ENCODE peak calls at places on chromosome 18, in six cellular contexts. E is ovary, K is BJ, G is fibroblast of gingiva, W is IMR-90, M is fibroblast of lung. I is an unnamed sample.

GRCh38 chr18:13246591-13246990 is 28.0 kb downstream of the LDLRAD4 start:
- DNase-seq in E (no peak), W (no peak), M (no peak), K (no peak), G (no peak), I (no peak)

GRCh38 chr18:61587865-61588264 is 254.6 kb downstream of the CDH20 start:
- DNase-seq in E (no peak), G (no peak), M (no peak), K (no peak), W (no peak), I (no peak)

GRCh38 chr18:76960528-76961035 is 138.2 kb downstream of the ZNF236 start:
- DNase-seq in E (no peak), G (no peak), M (no peak), K (no peak), W (no peak), I (no peak)

GRCh38 chr18:48913201-48913600 is 37.6 kb downstream of the SMAD7 start:
- DNase-seq in K (no peak), G (no peak), M (no peak), W (no peak), E (no peak), I (no peak)

GRCh38 chr18:22167471-22168151 is 1.8 kb upstream of the GATA6 start:
- DNase-seq in G (no peak), W (no peak), K (no peak), M (peak), E (peak), I (no peak)

GRCh38 chr18:7117390-7118355 is at the start of gene LAMA1:
- DNase-seq in W (peak), G (peak), M (no peak), E (peak), K (no peak), I (peak)

GRCh38 chr18:44039826-44040225 is 640.9 kb upstream of the SETBP1 start:
- DNase-seq in E (no peak), M (no peak), W (no peak), K (no peak), G (no peak), I (no peak)

GRCh38 chr18:32553640-32554039 is 83.0 kb upstream of the GAREM1 start:
- DNase-seq in K (no peak), G (no peak), M (no peak), E (no peak), W (no peak), I (no peak)

GRCh38 chr18:79609841-79610281 is 69.7 kb upstream of the CTDP1 start:
- DNase-seq in W (no peak), E (peak), M (no peak), G (no peak), K (no peak), I (no peak)

GRCh38 chr18:38634117-38634516 is 1068.5 kb upstream of the CELF4 start:
- DNase-seq in E (no peak), M (no peak), W (no peak), K (no peak), G (no peak), I (no peak)

GRCh38 chr18:46067431-46068007 is 4.5 kb downstream of the PSTPIP2 start:
- DNase-seq in M (peak), W (peak), E (no peak), G (no peak), K (no peak), I (no peak)

GRCh38 chr18:24075731-24076130 is 61.2 kb downstream of the TTC39C start:
- DNase-seq in K (no peak), W (no peak), M (peak), E (no peak), G (peak), I (no peak)

GRCh38 chr18:74200780-74201179 is 52.5 kb downstream of the TIMM21 start:
- DNase-seq in K (no peak), W (no peak), E (no peak), G (no peak), M (no peak), I (no peak)

GRCh38 chr18:10840768-10841167 is 308.6 kb downstream of the PIEZO2 start:
- DNase-seq in G (no peak), W (no peak), E (no peak), M (peak), K (no peak), I (no peak)

I was measured in foreskin melanocyte.